ENCODE peak calls at places on chromosomes 2 and 18, in eight cellular contexts. J is CD4-positive, alpha-beta T cell; Z is small intestine; X is stimulated activated CD8-positive, alpha-beta memory T cell treated with anti-CD3 and anti-CD28 coated beads, Interleukin-15, amount 100 ng/mL, for 1 hour; I is activated CD4-positive, alpha-beta T cell treated with anti-CD3 and anti-CD28 coated beads, Interleukin-2, amount 10 ng/mL, durations not matched to agents 7 days and 5 days; H is NCI-H748 treated with DMSO at 0.1 percent for 48 hours; A is WTC11; G is T47D. Q is an unnamed sample.

GRCh38 chr18:53950545-53950944 is 273.9 kb downstream of the MBD2 start:
- DNase-seq in A (no peak), J (no peak), G (peak), X (no peak), H (no peak), I (no peak), Z (no peak), Q (no peak)

GRCh38 chr2:232365621-232366321 is 12.8 kb upstream of the ALPP start:
- DNase-seq in X (no peak), J (no peak), G (peak), A (peak), H (no peak), Z (peak), I (peak), Q (no peak)

GRCh38 chr2:241445426-241445825 is 63.0 kb downstream of the STK25 start:
- DNase-seq in X (no peak), A (no peak), Z (no peak), H (no peak), G (no peak), I (peak), J (no peak), Q (no peak)

GRCh38 chr2:37809931-37810570 is 115.0 kb upstream of the RMDN2 start:
- DNase-seq in X (no peak), Z (no peak), G (no peak), H (no peak), A (no peak), I (no peak), J (no peak), Q (no peak)

GRCh38 chr2:99340669-99341236 is 3.6 kb downstream of the EIF5B start:
- DNase-seq in Z (no peak), H (no peak), X (no peak), I (no peak), J (no peak), A (no peak), G (no peak), Q (no peak)

GRCh38 chr2:170847716-170848115 is 31.0 kb downstream of the GAD1 start:
- DNase-seq in Z (no peak), I (no peak), J (no peak), A (no peak), X (no peak), H (no peak), G (no peak), Q (no peak)

GRCh38 chr18:40415224-40415791 is 1539.7 kb upstream of the PIK3C3 start:
- DNase-seq in Z (no peak), J (no peak), I (no peak), A (no peak), G (no peak), X (no peak), H (no peak), Q (no peak)

GRCh38 chr2:44953686-44953976 is 12.1 kb downstream of the SIX3 start:
- DNase-seq in X (no peak), H (no peak), Z (no peak), J (no peak), I (no peak), G (no peak), A (no peak), Q (no peak)

GRCh38 chr2:212994976-212995375 is 156.4 kb downstream of the IKZF2 start:
- DNase-seq in Z (no peak), A (no peak), X (no peak), J (no peak), G (no peak), H (no peak), I (no peak), Q (no peak)

GRCh38 chr2:216596234-216596985 is 36.8 kb upstream of the IGFBP2 start:
- DNase-seq in H (peak), J (no peak), Z (no peak), G (peak), I (no peak), X (no peak), A (no peak), Q (peak)

GRCh38 chr2:38720613-38721241 is 30.4 kb downstream of the SRSF7 start:
- DNase-seq in X (no peak), J (no peak), Z (no peak), H (no peak), I (no peak), A (no peak), G (peak), Q (no peak)

GRCh38 chr2:188414869-188415753 is 123.4 kb downstream of the GULP1 start:
- DNase-seq in G (no peak), H (no peak), A (no peak), J (no peak), Z (no peak), X (no peak), I (no peak), Q (no peak)

GRCh38 chr18:28584726-28585125 is 407.8 kb upstream of the CDH2 start:
- DNase-seq in Z (no peak), I (no peak), J (no peak), G (peak), A (peak), H (no peak), X (no peak), Q (no peak)

GRCh38 chr2:121095257-121096080 is 189.5 kb downstream of the TFCP2L1 start:
- DNase-seq in X (no peak), A (peak), G (peak), Z (peak), H (peak), I (peak), J (no peak), Q (peak)

GRCh38 chr18:58362027-58362575 is 266.8 kb downstream of the ALPK2 start:
- DNase-seq in X (no peak), J (no peak), G (no peak), A (no peak), H (no peak), Z (no peak), I (no peak), Q (no peak)

GRCh38 chr2:234960091-234961088 is 8.6 kb downstream of the SH3BP4 start:
- DNase-seq in Z (no peak), A (no peak), X (no peak), H (peak), I (no peak), J (no peak), G (no peak), Q (no peak)

GRCh38 chr2:160411167-160411566 is 82.4 kb downstream of the RBMS1 start:
- DNase-seq in J (no peak), H (no peak), X (no peak), G (peak), Z (no peak), I (peak), A (no peak), Q (no peak)

GRCh38 chr2:11499081-11499743 is 33.3 kb upstream of the E2F6 start:
- DNase-seq in G (no peak), X (no peak), Z (no peak), J (no peak), A (no peak), H (no peak), I (no peak), Q (no peak)

Q was measured in NCI-H774.